ENCODE peak calls at places on chromosome 21, in four cellular contexts. D is foreskin fibroblast, H is pancreas, A is Calu3. W is an unnamed sample.

GRCh38 chr21:42341776-42342542 is 8.8 kb downstream of the TFF2 start:
- DNase-seq in D (no peak), H (no peak), A (no peak), W (no peak)

GRCh38 chr21:26842976-26843911 is 2.0 kb downstream of the ADAMTS1 start:
- DNase-seq in D (peak; percentile 95), H (peak; percentile 90), A (peak; percentile 82), W (no peak)

GRCh38 chr21:17981060-17981459 is 161.9 kb upstream of the C21orf91 start:
- DNase-seq in D (no peak), H (no peak), A (no peak), W (no peak)

GRCh38 chr21:28215214-28215954 is 777.3 kb downstream of the LTN1 start:
- DNase-seq in D (peak; percentile 78), H (no peak), A (no peak), W (no peak)

GRCh38 chr21:43812957-43813730 is 23.8 kb downstream of the RRP1 start:
- DNase-seq in D (no peak), H (no peak), A (no peak), W (no peak)

GRCh38 chr21:34528131-34528561 is 16.1 kb upstream of the KCNE1 start:
- DNase-seq in D (no peak), H (no peak), A (no peak), W (no peak)

GRCh38 chr21:15839601-15840000 is 109.8 kb downstream of the USP25 start:
- DNase-seq in D (no peak), H (no peak), A (no peak), W (no peak)

GRCh38 chr21:15051652-15052554 is 12.9 kb downstream of the NRIP1 start:
- DNase-seq in D (no peak), H (no peak), A (no peak), W (peak; percentile 31)

GRCh38 chr21:16137106-16137505 is 407.3 kb downstream of the USP25 start:
- DNase-seq in D (no peak), H (no peak), A (no peak), W (no peak)

DNA sequence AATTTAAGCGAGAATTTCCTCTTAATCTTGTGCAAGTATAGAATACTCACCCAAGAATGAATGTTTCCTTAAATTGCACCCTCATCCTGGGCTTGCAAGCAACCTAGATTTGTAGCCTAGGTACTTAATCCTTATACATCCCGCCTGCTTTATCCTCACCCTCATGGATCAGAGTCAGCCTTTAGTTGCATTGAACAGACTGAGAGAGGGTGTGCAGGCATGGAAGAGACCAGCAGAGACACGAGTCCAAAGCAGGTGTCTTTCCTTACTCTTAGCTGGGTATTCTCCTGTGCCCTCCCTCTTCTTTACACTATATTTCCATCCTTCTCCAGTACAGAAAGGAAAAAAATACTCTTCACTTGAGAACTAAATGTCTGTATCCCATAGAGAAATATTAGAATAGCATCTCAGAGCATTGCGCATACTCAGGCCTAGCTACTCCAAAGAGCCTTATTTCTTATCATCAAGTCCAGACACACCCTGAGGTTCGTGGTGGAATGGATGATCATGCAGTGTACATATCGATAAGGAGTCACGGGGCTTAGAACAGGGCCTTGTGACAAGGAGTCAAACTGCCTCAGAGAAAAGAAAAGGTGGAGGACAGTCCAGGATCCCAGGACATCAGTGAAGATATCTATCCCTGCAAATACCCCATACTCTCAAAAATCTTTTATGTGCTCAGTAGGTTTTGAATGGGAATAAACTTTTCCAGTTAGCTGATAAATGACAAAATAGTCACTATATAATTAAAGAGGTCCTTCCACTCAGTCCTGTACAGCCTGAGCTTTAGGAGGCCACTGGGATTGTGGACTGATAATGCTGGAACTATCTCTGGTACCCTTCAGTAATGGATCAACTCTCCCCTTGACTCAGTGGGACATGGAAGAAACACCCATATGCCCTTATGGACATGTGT is 297.9 kb downstream of the GRIK1 start:
- DNase-seq in D (no peak), H (no peak), A (no peak), W (no peak)
- TF ChIP-seq CTCF in D (no peak), H (no peak), A (no peak), W (no peak)

DNA sequence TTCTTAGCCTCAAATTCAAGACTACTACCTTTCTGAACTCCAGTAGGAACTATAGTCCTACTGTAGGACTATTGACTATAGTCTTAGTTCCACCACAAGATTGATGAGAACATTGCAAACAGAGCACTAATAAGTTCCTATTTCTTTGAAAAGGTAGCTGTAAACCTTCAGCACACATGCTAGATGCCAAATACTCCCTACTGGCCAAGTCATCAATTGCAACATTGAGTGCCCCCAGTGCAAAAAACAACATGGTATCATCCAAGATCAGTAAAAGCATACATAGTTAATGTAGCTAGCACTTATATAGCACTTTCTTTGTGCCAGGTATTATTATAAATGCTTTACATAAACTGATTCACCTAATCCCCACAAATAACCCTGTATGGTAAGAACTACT is 99.8 kb downstream of the MRPL39 start:
- DNase-seq in D (peak; percentile 35), H (no peak), A (no peak), W (no peak)
- TF ChIP-seq CTCF in D (no peak), H (no peak), A (no peak), W (peak; percentile 39)

GRCh38 chr21:25313891-25314646 is 293.2 kb downstream of the MRPL39 start:
- DNase-seq in D (no peak), H (no peak), A (no peak), W (no peak)
- TF ChIP-seq CTCF in D (peak; percentile 28), H (no peak), A (no peak), W (peak; percentile 39)

GRCh38 chr21:37324558-37324957 is 42.0 kb upstream of the DYRK1A start:
- DNase-seq in D (no peak), H (no peak), A (no peak), W (no peak)

GRCh38 chr21:37322084-37322483 is 44.5 kb upstream of the DYRK1A start:
- DNase-seq in D (no peak), H (no peak), A (no peak), W (no peak)

DNA sequence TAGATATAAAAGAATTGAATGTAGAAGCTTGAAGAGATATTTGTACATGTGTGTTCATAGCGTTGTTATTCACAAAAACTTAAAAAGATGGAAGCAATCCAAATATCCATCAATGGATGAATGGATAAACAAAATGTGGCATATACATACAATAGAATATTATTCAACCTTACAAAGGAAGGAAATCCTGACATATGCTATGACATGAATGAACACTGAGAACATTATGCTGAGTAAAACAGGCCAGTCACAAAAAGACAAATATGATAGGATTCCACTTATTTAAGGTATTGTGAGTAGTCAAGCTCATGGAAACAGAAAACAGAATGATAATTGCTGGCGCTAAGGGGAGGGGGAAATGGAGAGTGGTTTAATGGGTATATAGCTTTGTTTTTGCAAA is 47.0 kb upstream of the DYRK1A start:
- DNase-seq in D (no peak), H (no peak), A (no peak), W (no peak)
- TF ChIP-seq CTCF in D (no peak), H (no peak), A (no peak), W (no peak)

DNA sequence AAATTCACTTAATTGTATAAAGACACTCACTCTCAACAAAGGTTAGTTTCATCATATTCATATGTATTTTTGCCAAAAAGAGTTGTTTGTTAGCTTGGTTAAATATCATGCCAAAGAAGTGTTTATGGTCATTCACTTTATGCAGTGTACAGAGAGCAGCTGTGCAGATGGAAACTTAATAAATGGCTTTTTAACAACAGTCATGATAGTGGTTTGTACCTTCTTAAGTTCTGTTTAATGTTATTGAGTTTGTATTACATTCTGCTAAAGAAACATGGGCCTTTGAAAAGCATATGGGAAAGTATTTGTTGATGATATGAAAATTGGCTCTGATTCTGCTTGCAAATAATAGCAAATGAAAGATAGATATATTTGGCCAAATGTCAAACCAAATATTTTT is 607.3 kb downstream of the NCAM2 start:
- DNase-seq in D (no peak), H (no peak), A (no peak), W (no peak)
- TF ChIP-seq CTCF in D (no peak), H (no peak), A (no peak), W (no peak)

GRCh38 chr21:39441502-39442475 is 3.8 kb downstream of the LCA5L start:
- DNase-seq in D (peak; percentile 44), H (no peak), A (peak; percentile 41), W (peak; percentile 51)

GRCh38 chr21:39444406-39445145 is 1.0 kb downstream of the LCA5L start:
- DNase-seq in D (peak; percentile 21), H (no peak), A (no peak), W (no peak)

GRCh38 chr21:39434950-39435349 is 10.6 kb downstream of the LCA5L start:
- DNase-seq in D (peak; percentile 13), H (no peak), A (no peak), W (no peak)

DNA sequence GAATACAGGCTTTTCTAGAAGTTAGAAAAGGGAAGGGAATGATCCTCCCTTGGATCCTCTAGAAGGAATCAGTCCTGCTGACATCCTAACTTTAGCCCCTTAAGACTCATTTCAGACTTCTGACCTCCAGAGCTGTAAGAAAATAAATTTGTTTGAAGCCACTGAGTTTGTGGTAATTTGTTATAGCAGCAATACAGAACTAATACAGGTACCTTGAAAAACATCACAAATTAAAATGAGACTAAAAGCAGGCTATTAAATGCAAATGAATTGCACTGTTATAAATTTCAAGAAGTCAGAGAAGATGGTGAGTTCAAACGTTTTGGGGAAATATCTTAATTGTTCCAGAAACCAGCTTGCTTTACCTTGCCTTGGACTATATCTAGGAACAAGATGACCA is 6.3 kb downstream of the LCA5L start:
- DNase-seq in D (no peak), H (no peak), A (no peak), W (no peak)
- TF ChIP-seq CTCF in D (no peak), H (no peak), A (no peak), W (no peak)

GRCh38 chr21:45555251-45555556 is 13.0 kb upstream of the SLC19A1 start:
- DNase-seq in D (no peak), H (no peak), A (no peak), W (no peak)

GRCh38 chr21:45555557-45556301 is 13.5 kb upstream of the SLC19A1 start:
- DNase-seq in D (peak; percentile 64), H (peak; percentile 93), A (no peak), W (peak; percentile 91)

GRCh38 chr21:45556302-45556644 is 14.0 kb upstream of the SLC19A1 start:
- DNase-seq in D (no peak), H (no peak), A (no peak), W (no peak)

GRCh38 chr21:45552696-45553391 is 10.6 kb upstream of the SLC19A1 start:
- DNase-seq in D (no peak), H (peak; percentile 58), A (no peak), W (no peak)

DNA sequence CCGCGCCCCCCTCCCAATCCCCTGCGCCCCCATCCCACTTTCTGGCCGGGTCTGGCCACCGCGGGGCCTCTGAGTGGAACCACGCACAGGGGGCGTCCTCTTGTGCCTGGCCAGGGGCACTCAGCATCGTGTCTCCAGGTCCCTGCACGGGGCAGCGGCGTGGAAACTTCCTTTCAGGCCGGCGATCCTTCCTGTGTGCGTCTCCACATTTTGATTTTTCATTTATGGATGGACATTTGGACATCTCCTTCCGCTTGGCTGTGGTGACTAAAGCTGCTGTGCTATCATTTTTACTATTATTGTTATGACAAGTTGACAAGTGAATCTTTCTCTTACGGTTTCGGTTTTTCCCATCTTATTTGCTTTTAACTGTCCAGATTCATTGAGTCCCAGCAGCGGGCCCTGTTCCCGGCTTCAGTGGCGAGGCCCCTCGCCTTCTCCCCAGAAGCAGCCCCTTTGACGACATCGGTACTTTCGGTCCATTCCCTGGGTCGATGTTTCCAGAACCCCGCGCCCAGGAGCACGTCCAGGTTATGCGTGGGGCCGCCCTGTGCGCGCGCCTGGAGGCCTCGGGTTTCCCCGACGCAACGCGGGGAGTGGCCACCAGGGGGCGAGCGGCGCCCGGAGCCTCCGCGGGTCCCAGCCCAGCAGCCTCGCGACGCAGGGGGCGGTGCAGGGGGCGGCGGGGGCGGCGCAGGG is 12.4 kb upstream of the SLC19A1 start:
- DNase-seq in D (peak; percentile 72), H (peak; percentile 99), A (peak; percentile 84), W (peak; percentile 88)
- TF ChIP-seq CTCF in D (peak; percentile 65), H (peak; percentile 80), A (peak; percentile 40), W (peak; percentile 84)

W was measured in GM10248.